ENCODE peak calls at places on chromosome 11, in six cellular contexts. N, H, B, V, A and S are unnamed samples.

GRCh38 chr11:70191495-70192140 is 11.5 kb upstream of the FADD start:
- DNase-seq in V (peak), A (peak), B (peak), N (no peak), H (peak), S (peak)

GRCh38 chr11:61526956-61527731 is 18.6 kb downstream of the LRRC10B start:
- DNase-seq in V (no peak), B (no peak), A (no peak), N (no peak), H (peak), S (no peak)

GRCh38 chr11:4903484-4903883 is at the start of gene OR51A7:
- DNase-seq in A (no peak), N (no peak), H (no peak), V (no peak), B (no peak), S (no peak)

GRCh38 chr11:3866206-3866605 is 10.7 kb downstream of the STIM1 start:
- DNase-seq in A (peak), N (no peak), B (no peak), V (peak), H (no peak), S (no peak)

GRCh38 chr11:85647078-85647477 is 689 bp upstream of the TMEM126A start:
- DNase-seq in N (no peak), H (no peak), B (no peak), V (no peak), A (no peak), S (no peak)

GRCh38 chr11:47724041-47724729 is 9.0 kb upstream of the AGBL2 start:
- DNase-seq in B (no peak), N (peak), V (no peak), H (no peak), A (peak), S (no peak)

GRCh38 chr11:398826-399225 is 4.8 kb downstream of the PKP3 start:
- DNase-seq in H (no peak), N (no peak), A (no peak), B (no peak), V (no peak), S (no peak)

GRCh38 chr11:35662061-35662648 is 420 bp upstream of the TRIM44 start:
- DNase-seq in H (no peak), N (no peak), V (no peak), A (no peak), B (no peak), S (no peak)

GRCh38 chr11:76735218-76735480 is 48.0 kb upstream of the TSKU start:
- DNase-seq in N (no peak), A (no peak), V (no peak), B (no peak), H (no peak), S (no peak)

GRCh38 chr11:3123761-3124733 is 41.1 kb downstream of the OSBPL5 start:
- DNase-seq in N (peak), H (no peak), A (peak), B (peak), V (no peak), S (peak)

GRCh38 chr11:95698939-95699562 is 90.5 kb downstream of the FAM76B start:
- DNase-seq in V (no peak), N (no peak), H (no peak), B (no peak), A (peak), S (no peak)

GRCh38 chr11:127470485-127470884 is 469.9 kb upstream of the KIRREL3 start:
- DNase-seq in A (no peak), N (no peak), B (no peak), H (peak), V (no peak), S (no peak)

GRCh38 chr11:27444801-27445215 is 27.8 kb downstream of the LGR4 start:
- DNase-seq in A (no peak), V (peak), B (no peak), H (no peak), N (no peak), S (no peak)

GRCh38 chr11:7927635-7928034 is 3.4 kb downstream of the OR10A6 start:
- DNase-seq in N (no peak), V (no peak), A (no peak), B (no peak), H (no peak), S (no peak)

GRCh38 chr11:70604630-70605520 is 206.5 kb downstream of the CTTN start:
- DNase-seq in A (no peak), N (no peak), B (no peak), H (no peak), V (no peak), S (no peak)

GRCh38 chr11:27912916-27913315 is 195.0 kb downstream of the KIF18A start:
- DNase-seq in H (no peak), V (no peak), B (no peak), N (no peak), A (no peak), S (no peak)

GRCh38 chr11:9092846-9093778 is 1.7 kb upstream of the SCUBE2 start:
- DNase-seq in A (no peak), V (no peak), B (no peak), H (peak), N (no peak), S (no peak)

GRCh38 chr11:123238297-123238696 is 43.2 kb upstream of the CLMP start:
- DNase-seq in A (peak), V (no peak), B (no peak), N (no peak), H (no peak), S (no peak)

GRCh38 chr11:20873054-20873453 is 203.7 kb downstream of the NELL1 start:
- DNase-seq in N (no peak), H (peak), B (no peak), A (no peak), V (peak), S (peak)

GRCh38 chr11:118258410-118258809 is 5.7 kb downstream of the MPZL2 start:
- DNase-seq in N (no peak), H (peak), A (no peak), V (no peak), B (no peak), S (no peak)

GRCh38 chr11:133040289-133040893 is 491.9 kb downstream of the OPCML start:
- DNase-seq in N (no peak), V (no peak), B (no peak), A (no peak), H (no peak), S (no peak)

GRCh38 chr11:57323503-57324153 is 1.1 kb downstream of the TNKS1BP1 start:
- DNase-seq in H (no peak), V (peak), A (no peak), B (no peak), N (no peak), S (no peak)

GRCh38 chr11:67286621-67287333 is 2.3 kb upstream of the ANKRD13D start:
- DNase-seq in N (no peak), A (no peak), V (no peak), H (no peak), B (no peak), S (no peak)

GRCh38 chr11:2576116-2576515 is 123.7 kb downstream of the KCNQ1OT1 start:
- DNase-seq in V (no peak), N (no peak), B (peak), A (peak), H (peak), S (peak)

GRCh38 chr11:4090258-4090657 is 4.3 kb upstream of the RRM1 start:
- DNase-seq in N (no peak), B (no peak), A (no peak), H (no peak), V (no peak), S (no peak)

GRCh38 chr11:18367431-18367830 is 26.9 kb upstream of the LDHA start:
- DNase-seq in B (no peak), H (no peak), V (no peak), A (no peak), N (no peak), S (no peak)

GRCh38 chr11:2913029-2913431 is 16.2 kb downstream of the PHLDA2 start:
- DNase-seq in B (no peak), A (no peak), N (no peak), V (peak), H (no peak), S (no peak)

GRCh38 chr11:103368151-103368550 is 258.9 kb downstream of the DYNC2H1 start:
- DNase-seq in A (no peak), V (no peak), B (no peak), N (no peak), H (no peak), S (no peak)

GRCh38 chr11:90805172-90805571 is 582.3 kb upstream of the CHORDC1 start:
- DNase-seq in N (no peak), A (no peak), H (no peak), B (no peak), V (no peak), S (no peak)

GRCh38 chr11:92224394-92225205 is at the start of gene FAT3:
- DNase-seq in B (no peak), H (peak), V (no peak), A (no peak), N (peak), S (peak)

GRCh38 chr11:87173185-87174039 is 135.7 kb downstream of the TMEM135 start:
- DNase-seq in V (no peak), H (no peak), N (peak), B (no peak), A (no peak), S (no peak)

DNA sequence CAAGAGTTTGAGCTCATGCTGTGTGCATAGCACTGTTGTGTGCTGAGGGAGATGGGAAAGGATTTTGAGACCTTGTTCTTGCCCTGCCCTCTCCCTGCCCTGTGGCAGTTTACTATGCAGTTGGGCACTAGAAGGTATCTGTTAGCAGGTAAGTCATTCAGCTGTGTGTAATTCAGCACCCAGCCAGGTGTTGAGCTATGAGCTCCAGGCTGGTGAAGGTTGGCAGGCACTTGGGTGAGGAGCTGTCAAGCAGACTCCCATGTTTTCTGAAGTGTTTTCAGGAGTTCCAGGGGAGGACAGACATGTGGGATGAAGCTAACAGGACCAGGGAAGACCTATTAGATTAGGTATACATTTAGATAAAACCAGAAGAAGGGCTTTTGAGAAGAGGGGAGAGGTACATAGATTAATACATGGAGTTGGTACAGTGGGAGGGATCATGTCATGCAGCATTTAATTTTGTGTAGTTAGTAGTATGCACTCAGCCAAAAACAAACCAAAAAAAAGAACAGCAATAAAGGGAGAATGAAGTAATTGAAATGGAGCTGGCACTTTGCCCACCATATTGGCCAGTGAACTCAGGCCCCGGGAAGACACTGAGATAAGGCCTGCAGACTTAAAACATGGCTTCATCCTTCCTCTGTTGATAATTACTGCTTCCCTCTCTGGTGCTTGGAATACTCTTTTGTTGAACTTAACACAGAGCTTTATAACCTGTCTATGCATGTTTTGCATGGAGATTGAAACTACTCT is 2.9 kb downstream of the PANX1 start:
- DNase-seq in H (no peak), V (no peak), A (peak), N (no peak), B (no peak), S (peak)
- H3K4me3 ChIP-seq in H (no peak), V (no peak), A (peak), N (peak), B (no peak), S (peak)

GRCh38 chr11:108559904-108560303 is 33.7 kb downstream of the EXPH5 start:
- DNase-seq in V (no peak), N (peak), B (no peak), H (no peak), A (no peak), S (no peak)
- H3K4me3 ChIP-seq in V (no peak), N (no peak), B (no peak), H (no peak), A (no peak), S (no peak)

GRCh38 chr11:46383404-46383758 is 1.9 kb downstream of the MDK start:
- DNase-seq in A (no peak), V (no peak), B (no peak), N (no peak), H (no peak), S (no peak)

GRCh38 chr11:46381046-46381835 is at the start of gene MDK:
- DNase-seq in H (peak), A (no peak), N (no peak), V (peak), B (no peak), S (peak)

GRCh38 chr11:46383974-46384701 is 2.7 kb downstream of the MDK start:
- DNase-seq in V (peak), H (no peak), B (no peak), N (no peak), A (no peak), S (no peak)

GRCh38 chr11:46381836-46382643 is 571 bp downstream of the MDK start:
- DNase-seq in N (no peak), A (no peak), H (peak), V (peak), B (no peak), S (no peak)

GRCh38 chr11:46382644-46383403 is 1.4 kb downstream of the MDK start:
- DNase-seq in N (no peak), H (peak), B (no peak), A (no peak), V (peak), S (peak)
- H3K4me3 ChIP-seq in N (peak), H (peak), B (peak), A (peak), V (peak), S (peak)

GRCh38 chr11:120020486-120020885 is 117.4 kb downstream of the TRIM29 start:
- DNase-seq in V (no peak), N (no peak), H (no peak), B (no peak), A (no peak), S (no peak)
- H3K4me3 ChIP-seq in V (no peak), N (no peak), H (no peak), B (no peak), A (no peak), S (no peak)

DNA sequence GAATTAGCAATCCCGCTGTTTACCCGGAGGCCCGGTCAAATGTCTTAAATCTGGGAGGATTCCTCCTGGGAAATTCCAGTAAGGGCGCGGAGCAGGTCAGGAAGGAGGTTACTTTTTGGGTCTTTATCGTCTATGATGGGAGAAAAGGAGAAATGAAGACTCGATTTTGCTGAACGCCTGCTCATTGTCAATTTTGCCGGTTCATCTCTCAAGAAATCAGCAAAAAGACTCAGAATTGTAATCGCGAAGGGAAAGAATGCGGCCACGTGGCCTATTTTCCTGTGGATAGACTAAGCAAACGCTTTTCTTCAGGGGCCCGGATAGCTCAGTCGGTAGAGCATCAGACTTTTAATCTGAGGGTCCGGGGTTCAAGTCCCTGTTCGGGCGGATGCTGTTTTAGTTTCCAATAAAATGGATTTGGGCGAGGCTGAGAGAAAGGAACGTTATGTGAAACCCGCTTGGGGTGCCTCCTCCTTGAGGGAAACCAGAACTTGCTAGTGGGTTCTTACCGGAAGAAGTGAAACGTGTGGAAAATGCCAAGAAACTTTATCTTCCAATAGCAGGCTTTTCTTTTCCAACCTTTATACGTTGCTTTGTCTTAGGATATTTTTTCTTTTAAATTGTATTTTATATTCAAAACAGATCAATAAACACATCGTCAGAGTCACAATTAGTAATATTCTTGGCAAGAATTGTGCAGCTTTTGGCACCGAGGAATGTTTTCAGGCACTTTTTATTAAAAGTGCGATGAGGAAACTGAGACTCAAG is 45.0 kb downstream of the OR4D9 start:
- DNase-seq in H (no peak), B (no peak), V (peak), N (peak), A (peak), S (peak)
- H3K4me3 ChIP-seq in H (no peak), B (peak), V (peak), N (peak), A (peak), S (peak)